ENCODE peak calls at places on chromosome 9, in seven cellular contexts. U is stimulated activated naive B cell treated with anti-CD40 and anti-IgM and Interleukin-4, amounts not matched to agents 10 μg/mL and 1 μg/mL and 100 μg/mL, for 72 hours; B is NCI-H1092; L is effector memory CD8-positive, alpha-beta T cell; H is amniotic epithelial cell; P is ACHN; R is hippocampal formation. W is an unnamed sample.

GRCh38 chr9:105357937-105358336 is 89.9 kb upstream of the FSD1L start:
- DNase-seq in U (no peak), B (no peak), L (no peak), H (no peak), P (no peak), R (no peak), W (no peak)

GRCh38 chr9:7186175-7186574 is 428.4 kb downstream of the KDM4C start:
- DNase-seq in U (no peak), B (no peak), L (no peak), H (peak; percentile 31), P (peak; percentile 40), R (no peak), W (no peak)

GRCh38 chr9:33263936-33264472 is 504 bp downstream of the BAG1 start:
- DNase-seq in U (no peak), B (no peak), L (peak; percentile 10), H (no peak), P (peak; percentile 15), R (peak; percentile 36), W (no peak)

GRCh38 chr9:129185991-129186390 is 7.9 kb upstream of the IER5L start:
- DNase-seq in U (no peak), B (no peak), L (no peak), H (peak; percentile 24), P (no peak), R (no peak), W (no peak)

GRCh38 chr9:16230731-16231130 is 639.7 kb downstream of the BNC2 start:
- DNase-seq in U (no peak), B (peak; percentile 95), L (no peak), H (no peak), P (no peak), R (no peak), W (no peak)

GRCh38 chr9:130226112-130226511 is 39.4 kb upstream of the HMCN2 start:
- DNase-seq in U (no peak), B (no peak), L (no peak), H (no peak), P (no peak), R (no peak), W (no peak)

GRCh38 chr9:4837768-4838546 is 45.2 kb downstream of the RCL1 start:
- DNase-seq in U (no peak), B (no peak), L (no peak), H (peak; percentile 89), P (peak; percentile 32), R (no peak), W (no peak)

GRCh38 chr9:34163439-34163838 is 15.4 kb upstream of the UBAP1 start:
- DNase-seq in U (no peak), B (no peak), L (no peak), H (peak; percentile 47), P (no peak), R (no peak), W (no peak)

GRCh38 chr9:137369911-137370630 is 52.9 kb downstream of the EXD3 start:
- DNase-seq in U (no peak), B (no peak), L (no peak), H (no peak), P (no peak), R (no peak), W (no peak)

GRCh38 chr9:91424403-91425176 is 958 bp upstream of the NFIL3 start:
- DNase-seq in U (peak; percentile 76), B (peak; percentile 41), L (peak; percentile 55), H (peak; percentile 91), P (peak; percentile 72), R (peak; percentile 54), W (no peak)

GRCh38 chr9:115466784-115467183 is 348.8 kb upstream of the TNC start:
- DNase-seq in U (no peak), B (no peak), L (no peak), H (no peak), P (no peak), R (no peak), W (no peak)

GRCh38 chr9:114385412-114386181 is 2.2 kb downstream of the AKNA start:
- DNase-seq in U (peak; percentile 95), B (no peak), L (peak; percentile 89), H (peak; percentile 88), P (peak; percentile 83), R (peak; percentile 42), W (peak; percentile 58)